ENCODE peak calls at places on chromosomes 12 and 14, in six cellular contexts. U is sigmoid colon, S is left ventricle myocardium inferior, O is AG10803, F is cardiac muscle cell, Y is HFF-Myc. D is an unnamed sample.

GRCh38 chr14:104237651-104238423 is 99.5 kb downstream of the KIF26A start:
- DNase-seq in U (peak; percentile 46), S (no peak), O (no peak), F (no peak), Y (no peak), D (no peak)

GRCh38 chr12:39993261-39993660 is 112.6 kb downstream of the SLC2A13 start:
- DNase-seq in U (no peak), S (no peak), O (no peak), F (no peak), Y (no peak), D (no peak)

GRCh38 chr14:72254202-72254939 is 322.1 kb downstream of the RGS6 start:
- DNase-seq in U (no peak), S (no peak), O (no peak), F (no peak), Y (no peak), D (no peak)

GRCh38 chr14:49934638-49935037 is 41.8 kb downstream of the ARF6 start:
- DNase-seq in U (no peak), S (no peak), O (no peak), F (no peak), Y (no peak), D (no peak)

GRCh38 chr12:111295176-111295575 is 73.7 kb downstream of the PHETA1 start:
- DNase-seq in U (no peak), S (no peak), O (no peak), F (no peak), Y (no peak), D (no peak)

GRCh38 chr14:52546318-52546670 is 6.0 kb downstream of the TXNDC16 start:
- DNase-seq in U (no peak), S (no peak), O (no peak), F (no peak), Y (no peak), D (no peak)

GRCh38 chr14:70059545-70059944 is 129.2 kb downstream of the SLC8A3 start:
- DNase-seq in U (no peak), S (no peak), O (no peak), F (no peak), Y (no peak), D (no peak)

GRCh38 chr12:70606001-70606400 is 31.2 kb downstream of the PTPRB start:
- DNase-seq in U (no peak), S (no peak), O (no peak), F (no peak), Y (no peak), D (peak; percentile 17)

GRCh38 chr14:43795600-43796228 is 711.4 kb downstream of the FSCB start:
- DNase-seq in U (no peak), S (no peak), O (no peak), F (peak; percentile 9), Y (no peak), D (peak; percentile 1)

GRCh38 chr14:31877333-31877798 is 199.7 kb upstream of the ARHGAP5 start:
- DNase-seq in U (no peak), S (no peak), O (peak; percentile 55), F (no peak), Y (no peak), D (no peak)

GRCh38 chr14:21096889-21097615 is 1.4 kb downstream of the ZNF219 start:
- DNase-seq in U (no peak), S (no peak), O (no peak), F (no peak), Y (no peak), D (no peak)

GRCh38 chr14:96737869-96738268 is 59.3 kb upstream of the VRK1 start:
- DNase-seq in U (no peak), S (no peak), O (no peak), F (no peak), Y (no peak), D (no peak)

GRCh38 chr12:90013409-90013808 is 304.8 kb upstream of the ATP2B1 start:
- DNase-seq in U (no peak), S (no peak), O (no peak), F (no peak), Y (no peak), D (peak; percentile 39)

GRCh38 chr12:58566599-58566998 is 353.7 kb downstream of the LRIG3 start:
- DNase-seq in U (no peak), S (no peak), O (peak; percentile 83), F (no peak), Y (peak; percentile 92), D (peak; percentile 83)

GRCh38 chr14:58430156-58430555 is 2.6 kb downstream of the KIAA0586 start:
- DNase-seq in U (no peak), S (no peak), O (peak; percentile 17), F (no peak), Y (no peak), D (peak; percentile 30)

GRCh38 chr12:19010726-19011125 is 118.8 kb upstream of the PLEKHA5 start:
- DNase-seq in U (no peak), S (no peak), O (no peak), F (no peak), Y (no peak), D (no peak)

GRCh38 chr12:65504417-65504816 is 225.9 kb downstream of the MSRB3 start:
- DNase-seq in U (no peak), S (no peak), O (no peak), F (no peak), Y (no peak), D (no peak)

GRCh38 chr12:71763682-71764379 is 9.2 kb downstream of the RAB21 start:
- DNase-seq in U (no peak), S (no peak), O (no peak), F (no peak), Y (no peak), D (no peak)

GRCh38 chr12:79347852-79348251 is 342.9 kb downstream of the PAWR start:
- DNase-seq in U (no peak), S (no peak), O (no peak), F (no peak), Y (no peak), D (no peak)

GRCh38 chr12:6295187-6295811 is 15.2 kb upstream of the PLEKHG6 start:
- DNase-seq in U (peak; percentile 51), S (no peak), O (peak; percentile 87), F (no peak), Y (peak; percentile 74), D (peak; percentile 52)

GRCh38 chr14:102044566-102044965 is 42.3 kb downstream of the HSP90AA1 start:
- DNase-seq in U (no peak), S (no peak), O (no peak), F (no peak), Y (no peak), D (no peak)

GRCh38 chr12:130666645-130667044 is 49.5 kb downstream of the RIMBP2 start:
- DNase-seq in U (no peak), S (no peak), O (no peak), F (no peak), Y (no peak), D (no peak)

GRCh38 chr12:57902371-57903042 is 38.9 kb upstream of the ATP23 start:
- DNase-seq in U (no peak), S (no peak), O (peak; percentile 22), F (no peak), Y (no peak), D (peak; percentile 43)

GRCh38 chr12:110790301-110790700 is 47.6 kb upstream of the PPP1CC start:
- DNase-seq in U (no peak), S (no peak), O (peak; percentile 56), F (no peak), Y (no peak), D (no peak)

GRCh38 chr14:22847661-22848341 is 11.4 kb downstream of the MMP14 start:
- DNase-seq in U (peak; percentile 73), S (no peak), O (peak; percentile 66), F (no peak), Y (no peak), D (peak; percentile 70)

GRCh38 chr12:11071414-11071813 is 9.3 kb upstream of the TAS2R46 start:
- DNase-seq in U (no peak), S (no peak), O (no peak), F (peak; percentile 5), Y (no peak), D (no peak)

GRCh38 chr12:114409796-114410520 is 4.0 kb upstream of the TBX5 start:
- DNase-seq in U (no peak), S (no peak), O (no peak), F (no peak), Y (no peak), D (no peak)

GRCh38 chr12:116370004-116370404 is 92.5 kb upstream of the MED13L start:
- DNase-seq in U (no peak), S (no peak), O (peak; percentile 94), F (no peak), Y (no peak), D (peak; percentile 79)
- TF ChIP-seq CTCF in U (no peak), S (no peak), O (no peak), F (no peak), Y (no peak), D (no peak)

DNA sequence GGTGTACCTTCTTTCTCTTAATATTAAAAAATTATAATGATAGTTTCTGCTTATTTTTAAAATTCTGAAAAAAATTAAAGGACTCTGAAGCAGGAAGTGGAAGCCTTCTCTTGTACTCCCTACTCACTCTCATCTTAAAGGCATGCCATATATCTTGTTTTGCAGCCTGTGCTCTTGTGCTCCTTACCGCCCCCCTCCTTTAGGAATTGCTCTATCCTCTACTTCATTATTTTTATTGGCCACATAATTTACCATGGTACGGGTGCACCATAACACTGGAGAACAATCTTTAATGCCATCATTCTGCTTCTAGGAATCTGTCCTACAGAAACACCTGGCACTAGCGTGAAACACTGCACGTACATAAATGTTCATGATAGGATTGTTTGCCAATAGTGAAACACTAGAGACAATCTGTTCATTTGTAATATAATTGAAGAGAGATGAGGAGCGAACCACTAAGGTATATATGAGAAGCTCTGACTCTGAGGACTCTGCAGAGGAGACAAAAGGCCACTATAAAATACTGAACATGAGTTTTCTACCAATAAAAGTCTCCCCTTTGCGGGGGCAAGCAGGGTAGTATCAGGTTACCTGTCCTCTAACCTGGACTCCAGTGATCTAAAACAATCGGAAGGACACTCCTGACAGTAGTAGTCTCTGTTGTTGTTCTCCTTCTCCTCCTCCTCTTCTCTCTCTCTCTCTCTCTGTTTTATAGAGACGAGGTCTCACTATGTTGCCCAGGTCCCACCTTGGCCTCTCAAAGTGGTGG is 6.3 kb upstream of the NYNRIN start:
- DNase-seq in U (no peak), S (no peak), O (peak; percentile 42), F (no peak), Y (no peak), D (peak; percentile 50)
- TF ChIP-seq CTCF in U (no peak), S (no peak), O (peak; percentile 18), F (peak; percentile 33), Y (no peak), D (peak; percentile 9)

GRCh38 chr12:47079365-47079893 is at the start of gene PCED1B:
- DNase-seq in U (peak; percentile 91), S (peak; percentile 78), O (peak; percentile 78), F (peak; percentile 80), Y (no peak), D (peak; percentile 60)
- TF ChIP-seq CTCF in U (no peak), S (peak; percentile 43), O (peak; percentile 49), F (peak; percentile 60), Y (peak; percentile 32), D (peak; percentile 39)

GRCh38 chr14:77988096-77988870 is 181.9 kb upstream of the NRXN3 start:
- DNase-seq in U (no peak), S (no peak), O (no peak), F (no peak), Y (no peak), D (no peak)

GRCh38 chr14:77988966-77989365 is 181.2 kb upstream of the NRXN3 start:
- DNase-seq in U (no peak), S (peak; percentile 29), O (peak; percentile 47), F (no peak), Y (peak; percentile 57), D (peak; percentile 25)

GRCh38 chr14:77989441-77989891 is 180.7 kb upstream of the NRXN3 start:
- DNase-seq in U (no peak), S (peak; percentile 23), O (no peak), F (no peak), Y (no peak), D (no peak)

GRCh38 chr14:77986808-77987207 is 183.4 kb upstream of the NRXN3 start:
- DNase-seq in U (no peak), S (no peak), O (no peak), F (no peak), Y (no peak), D (no peak)

GRCh38 chr14:77991128-77991772 is 178.9 kb upstream of the NRXN3 start:
- DNase-seq in U (no peak), S (no peak), O (no peak), F (peak; percentile 32), Y (no peak), D (no peak)
- TF ChIP-seq CTCF in U (no peak), S (peak; percentile 19), O (no peak), F (peak; percentile 14), Y (peak; percentile 25), D (no peak)

D was measured in foreskin fibroblast.